ENCODE peak calls at places on chromosomes 3 and 15, in eight cellular contexts. W is Right ventricle myocardium superior, Y is progenitor cell of endocrine pancreas, Z is Calu3, L is 8988T, I is neural progenitor cell, H is HuH-7, M is smooth muscle cell of the brain vasculature. R is an unnamed sample.

GRCh38 chr3:45939341-45939771 is 3.9 kb upstream of the CXCR6 start:
- DNase-seq in W (no peak), Y (no peak), Z (no peak), L (no peak), I (peak; percentile 25), H (no peak), M (no peak), R (no peak)

GRCh38 chr3:69324362-69325025 is 61.4 kb downstream of the FRMD4B start:
- DNase-seq in W (no peak), Y (no peak), Z (no peak), L (no peak), I (peak; percentile 45), H (no peak), M (no peak), R (no peak)

GRCh38 chr15:40247406-40247971 is 8.6 kb downstream of the PAK6 start:
- DNase-seq in W (no peak), Y (no peak), Z (no peak), L (no peak), I (no peak), H (no peak), M (no peak), R (peak; percentile 53)

GRCh38 chr3:184914628-184915027 is 102.7 kb downstream of the VPS8 start:
- DNase-seq in W (no peak), Y (no peak), Z (no peak), L (no peak), I (no peak), H (no peak), M (no peak), R (no peak)

GRCh38 chr3:151403246-151403645 is 18.7 kb upstream of the P2RY12 start:
- DNase-seq in W (no peak), Y (no peak), Z (no peak), L (no peak), I (no peak), H (no peak), M (no peak), R (no peak)

GRCh38 chr3:162224736-162225135 is 728.1 kb downstream of the OTOL1 start:
- DNase-seq in W (no peak), Y (no peak), Z (no peak), L (no peak), I (no peak), H (no peak), M (no peak), R (no peak)

GRCh38 chr3:169232863-169233262 is 430.6 kb downstream of the MECOM start:
- DNase-seq in W (no peak), Y (no peak), Z (no peak), L (no peak), I (no peak), H (no peak), M (no peak), R (no peak)

GRCh38 chr3:111978833-111979688 is at the start of gene ABHD10:
- DNase-seq in W (peak; percentile 99), Y (peak; percentile 84), Z (peak; percentile 89), L (peak; percentile 55), I (peak; percentile 97), H (peak; percentile 92), M (peak; percentile 98), R (peak; percentile 98)

GRCh38 chr3:129627350-129628168 is 21.1 kb upstream of the PLXND1 start:
- DNase-seq in W (peak; percentile 84), Y (peak; percentile 54), Z (peak; percentile 86), L (peak; percentile 69), I (peak; percentile 82), H (peak; percentile 91), M (peak; percentile 75), R (peak; percentile 87)

GRCh38 chr15:101017041-101017754 is 98.0 kb downstream of the LRRK1 start:
- DNase-seq in W (no peak), Y (no peak), Z (peak; percentile 23), L (no peak), I (peak; percentile 45), H (no peak), M (no peak), R (peak; percentile 56)

GRCh38 chr3:97360804-97361203 is 403.8 kb upstream of the ARL6 start:
- DNase-seq in W (no peak), Y (no peak), Z (no peak), L (no peak), I (no peak), H (no peak), M (no peak), R (no peak)

GRCh38 chr3:98921957-98922356 is 20.5 kb upstream of the DCBLD2 start:
- DNase-seq in W (no peak), Y (no peak), Z (no peak), L (no peak), I (no peak), H (no peak), M (no peak), R (no peak)

GRCh38 chr3:52289747-52290595 is 2.3 kb downstream of the GLYCTK start:
- DNase-seq in W (no peak), Y (no peak), Z (peak; percentile 47), L (peak; percentile 40), I (no peak), H (peak; percentile 92), M (no peak), R (peak; percentile 59)

GRCh38 chr3:55668359-55668758 is 181.3 kb upstream of the WNT5A start:
- DNase-seq in W (no peak), Y (no peak), Z (no peak), L (no peak), I (no peak), H (no peak), M (no peak), R (no peak)

GRCh38 chr3:165854696-165855095 is 17.5 kb upstream of the BCHE start:
- DNase-seq in W (no peak), Y (no peak), Z (no peak), L (no peak), I (peak; percentile 38), H (peak; percentile 4), M (no peak), R (no peak)

GRCh38 chr3:194659778-194660177 is 12.2 kb downstream of the LSG1 start:
- DNase-seq in W (no peak), Y (no peak), Z (no peak), L (no peak), I (no peak), H (no peak), M (no peak), R (no peak)